ENCODE peak calls at places on chromosomes 7 and 10, in five cellular contexts. V is HepG2, Z is H1, X is sigmoid colon, H is suprapubic skin. B is an unnamed sample.

GRCh38 chr10:75770634-75771081 is 339.2 kb downstream of the LRMDA start:
- DNase-seq in V (no peak), Z (no peak), X (peak), H (peak), B (no peak)

GRCh38 chr7:155878674-155879073 is 66.4 kb upstream of the SHH start:
- DNase-seq in V (no peak), Z (no peak), X (peak), H (no peak), B (no peak)

GRCh38 chr10:124626759-124627380 is 117.3 kb downstream of the FAM53B start:
- DNase-seq in V (no peak), Z (no peak), X (no peak), H (no peak), B (peak)

GRCh38 chr10:91665842-91666241 is 33.0 kb upstream of the PPP1R3C start:
- DNase-seq in V (no peak), Z (no peak), X (no peak), H (no peak), B (no peak)

GRCh38 chr7:50970092-50970491 is 187.4 kb upstream of the GRB10 start:
- DNase-seq in V (no peak), Z (no peak), X (no peak), H (no peak), B (no peak)

GRCh38 chr10:132613566-132614348 is 76.2 kb downstream of the INPP5A start:
- DNase-seq in V (no peak), Z (no peak), X (peak), H (peak), B (no peak)

GRCh38 chr10:99544322-99544721 is 11.6 kb downstream of the NKX2-3 start:
- DNase-seq in V (no peak), Z (no peak), X (no peak), H (no peak), B (no peak)

GRCh38 chr10:72593963-72594362 is 31.9 kb downstream of the MICU1 start:
- DNase-seq in V (peak), Z (no peak), X (no peak), H (no peak), B (no peak)

GRCh38 chr7:33707427-33707826 is 197.9 kb upstream of the BMPER start:
- DNase-seq in V (no peak), Z (no peak), X (no peak), H (no peak), B (no peak)

GRCh38 chr7:130896051-130896881 is 162.3 kb upstream of the KLF14 start:
- DNase-seq in V (no peak), Z (no peak), X (no peak), H (no peak), B (no peak)

GRCh38 chr7:142539901-142540300 is 209.4 kb upstream of the PRSS1 start:
- DNase-seq in V (no peak), Z (no peak), X (no peak), H (no peak), B (no peak)

GRCh38 chr7:112744818-112745217 is 45.4 kb downstream of the TMEM168 start:
- DNase-seq in V (no peak), Z (no peak), X (no peak), H (no peak), B (no peak)

GRCh38 chr7:15236958-15237357 is 324.9 kb downstream of the AGMO start:
- DNase-seq in V (no peak), Z (no peak), X (no peak), H (no peak), B (no peak)

GRCh38 chr10:126397640-126398382 is 9.5 kb upstream of the ADAM12 start:
- DNase-seq in V (no peak), Z (no peak), X (no peak), H (no peak), B (no peak)

GRCh38 chr10:23172429-23172828 is 19.7 kb upstream of the PTF1A start:
- DNase-seq in V (no peak), Z (no peak), X (no peak), H (no peak), B (no peak)

GRCh38 chr7:33979300-33979806 is 74.0 kb downstream of the BMPER start:
- DNase-seq in V (no peak), Z (no peak), X (no peak), H (no peak), B (no peak)

GRCh38 chr7:87506243-87507180 is 31.0 kb upstream of the ABCB4 start:
- DNase-seq in V (peak), Z (no peak), X (no peak), H (no peak), B (no peak)

GRCh38 chr7:130865408-130866236 is 131.6 kb upstream of the KLF14 start:
- DNase-seq in V (no peak), Z (no peak), X (no peak), H (no peak), B (no peak)

GRCh38 chr7:156725074-156725473 is 84.5 kb downstream of the RNF32 start:
- DNase-seq in V (no peak), Z (no peak), X (no peak), H (no peak), B (no peak)

GRCh38 chr10:48800283-48800675 is 115.6 kb downstream of the WDFY4 start:
- DNase-seq in V (no peak), Z (no peak), X (no peak), H (no peak), B (no peak)

GRCh38 chr10:131047501-131047900 is 264.0 kb downstream of the TCERG1L start:
- DNase-seq in V (no peak), Z (no peak), X (no peak), H (no peak), B (no peak)

GRCh38 chr7:90701021-90701420 is 104.9 kb downstream of the CDK14 start:
- DNase-seq in V (no peak), Z (no peak), X (no peak), H (no peak), B (no peak)

GRCh38 chr7:137258552-137258951 is 85.0 kb downstream of the PTN start:
- DNase-seq in V (no peak), Z (no peak), X (no peak), H (no peak), B (no peak)

GRCh38 chr10:104683567-104683966 is 42.5 kb downstream of the SORCS3 start:
- DNase-seq in V (no peak), Z (no peak), X (no peak), H (no peak), B (no peak)

GRCh38 chr10:120969219-120969645 is 118.1 kb downstream of the WDR11 start:
- DNase-seq in V (no peak), Z (no peak), X (no peak), H (no peak), B (no peak)

GRCh38 chr10:132124201-132124920 is 58.6 kb downstream of the JAKMIP3 start:
- DNase-seq in V (no peak), Z (no peak), X (no peak), H (no peak), B (no peak)

GRCh38 chr10:79146611-79147130 is 77.9 kb downstream of the ZMIZ1 start:
- DNase-seq in V (no peak), Z (no peak), X (peak), H (peak), B (peak)

GRCh38 chr10:86953747-86954680 is 3.4 kb downstream of the MMRN2 start:
- DNase-seq in V (no peak), Z (peak), X (peak), H (peak), B (no peak)

GRCh38 chr10:79898597-79899325 is 50.1 kb downstream of the SFTPD start:
- DNase-seq in V (no peak), Z (no peak), X (no peak), H (no peak), B (no peak)

GRCh38 chr10:71743866-71744265 is 24.3 kb upstream of the C10orf105 start:
- DNase-seq in V (no peak), Z (no peak), X (no peak), H (no peak), B (no peak)

GRCh38 chr7:101020444-101020843 is 563 bp downstream of the MUC17 start:
- DNase-seq in V (no peak), Z (no peak), X (no peak), H (no peak), B (no peak)

GRCh38 chr7:44555350-44555749 is 14.2 kb upstream of the NPC1L1 start:
- DNase-seq in V (no peak), Z (no peak), X (no peak), H (no peak), B (no peak)

GRCh38 chr10:97325754-97326153 is 6.7 kb downstream of the FRAT1 start:
- DNase-seq in V (no peak), Z (no peak), X (no peak), H (no peak), B (no peak)

GRCh38 chr7:27181176-27181520 is 3.9 kb downstream of the HOXA11 start:
- DNase-seq in V (no peak), Z (no peak), X (peak), H (peak), B (peak)

GRCh38 chr7:82839555-82839954 is 323.1 kb downstream of the PCLO start:
- DNase-seq in V (no peak), Z (no peak), X (no peak), H (no peak), B (no peak)

GRCh38 chr7:27636326-27637006 is 26.2 kb downstream of the HIBADH start:
- DNase-seq in V (no peak), Z (no peak), X (no peak), H (no peak), B (no peak)

GRCh38 chr7:50416509-50417299 is 33.4 kb downstream of the FIGNL1 start:
- DNase-seq in V (no peak), Z (no peak), X (no peak), H (no peak), B (no peak)

GRCh38 chr10:27153855-27154198 is 357 bp downstream of the YME1L1 start:
- DNase-seq in V (peak), Z (no peak), X (no peak), H (no peak), B (no peak)

GRCh38 chr7:107353701-107354100 is 116.2 kb upstream of the GPR22 start:
- DNase-seq in V (no peak), Z (no peak), X (no peak), H (no peak), B (no peak)

GRCh38 chr10:14673189-14673947 is 101.3 kb downstream of the FAM107B start:
- DNase-seq in V (no peak), Z (no peak), X (no peak), H (no peak), B (no peak)

GRCh38 chr10:14671383-14671782 is 103.3 kb downstream of the FAM107B start:
- DNase-seq in V (no peak), Z (no peak), X (no peak), H (no peak), B (no peak)

GRCh38 chr10:14667748-14668147 is 106.9 kb downstream of the FAM107B start:
- DNase-seq in V (no peak), Z (no peak), X (no peak), H (no peak), B (no peak)

GRCh38 chr10:14669576-14669975 is 105.1 kb downstream of the FAM107B start:
- DNase-seq in V (no peak), Z (no peak), X (no peak), H (no peak), B (no peak)

GRCh38 chr10:14670551-14671240 is 104.0 kb downstream of the FAM107B start:
- DNase-seq in V (no peak), Z (no peak), X (peak), H (no peak), B (no peak)
- TF ChIP-seq EP300 in V (no peak), Z (no peak), X (no peak), H (no peak), B (no peak)

GRCh38 chr7:38245409-38245982 is 27.9 kb downstream of the TARP start:
- DNase-seq in V (no peak), Z (no peak), X (no peak), H (no peak), B (no peak)

GRCh38 chr7:38248069-38248567 is 25.3 kb downstream of the TARP start:
- DNase-seq in V (no peak), Z (no peak), X (no peak), H (no peak), B (no peak)

GRCh38 chr7:38242814-38243213 is 30.6 kb downstream of the TARP start:
- DNase-seq in V (no peak), Z (no peak), X (no peak), H (no peak), B (no peak)

GRCh38 chr7:38241071-38241470 is 32.4 kb downstream of the TARP start:
- DNase-seq in V (no peak), Z (no peak), X (no peak), H (no peak), B (no peak)

GRCh38 chr7:38244516-38244915 is 28.9 kb downstream of the TARP start:
- DNase-seq in V (no peak), Z (no peak), X (no peak), H (no peak), B (no peak)
- TF ChIP-seq CTCF in V (no peak), Z (no peak), X (no peak), H (no peak), B (no peak)

GRCh38 chr7:26170663-26171062 is 18.7 kb downstream of the NFE2L3 start:
- DNase-seq in V (no peak), Z (no peak), X (no peak), H (no peak), B (no peak)
- H3K27ac ChIP-seq in V (no peak), Z (no peak), X (no peak), H (no peak), B (no peak)

GRCh38 chr7:2736411-2736914 is 48.5 kb downstream of the AMZ1 start:
- DNase-seq in V (no peak), Z (no peak), X (peak), H (peak), B (no peak)

GRCh38 chr7:2735744-2736143 is 47.7 kb downstream of the AMZ1 start:
- DNase-seq in V (no peak), Z (no peak), X (peak), H (peak), B (no peak)

GRCh38 chr7:2734084-2734601 is 46.1 kb downstream of the AMZ1 start:
- DNase-seq in V (no peak), Z (no peak), X (peak), H (no peak), B (no peak)

GRCh38 chr7:2732959-2733584 is 45.1 kb downstream of the AMZ1 start:
- DNase-seq in V (no peak), Z (no peak), X (peak), H (no peak), B (peak)

GRCh38 chr7:2734761-2735571 is 47.0 kb downstream of the AMZ1 start:
- DNase-seq in V (no peak), Z (no peak), X (peak), H (peak), B (peak)
- TF ChIP-seq EP300 in V (no peak), Z (no peak), X (no peak), H (no peak), B (no peak)

GRCh38 chr7:57305192-57305748 is 144.7 kb upstream of the ZNF716 start:
- DNase-seq in V (no peak), Z (no peak), X (no peak), H (no peak), B (no peak)

DNA sequence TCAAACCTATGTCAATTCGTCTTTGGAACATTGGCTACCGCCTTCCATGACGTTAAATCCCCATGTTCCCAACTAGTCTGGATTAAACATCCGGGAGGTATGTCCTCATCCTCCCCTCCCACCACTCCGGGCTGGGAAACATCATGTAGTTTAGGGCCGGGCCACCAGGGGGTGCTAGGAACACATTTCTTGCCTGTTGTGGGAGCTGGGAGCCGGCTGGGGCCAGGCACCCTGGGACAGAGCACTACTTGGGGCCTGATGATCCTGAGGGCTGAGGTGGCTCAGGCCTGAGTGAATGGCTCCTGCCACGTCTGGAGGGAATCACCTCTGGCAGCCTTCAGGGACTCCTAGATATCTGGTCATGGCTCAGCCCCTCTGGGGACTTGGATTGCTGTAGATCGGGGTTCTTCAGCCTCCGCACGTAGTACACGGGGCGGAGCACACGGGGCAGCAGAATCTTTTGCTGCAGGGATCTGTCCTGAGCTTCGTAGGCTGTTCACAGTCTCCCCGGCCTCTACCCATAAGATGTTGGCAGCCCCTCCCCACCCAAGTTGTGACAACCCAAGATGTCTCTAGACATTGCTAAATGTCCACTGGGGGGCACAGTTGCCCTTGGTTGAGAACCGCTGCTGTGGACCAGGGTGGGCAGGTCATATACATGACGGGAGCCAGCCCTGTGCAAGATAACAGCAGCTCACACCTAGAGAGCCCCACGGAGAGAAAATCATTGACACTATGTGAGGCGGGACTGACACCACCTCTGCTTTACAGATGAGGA is 141.2 kb upstream of the ZNF716 start:
- DNase-seq in V (no peak), Z (no peak), X (no peak), H (no peak), B (no peak)
- TF ChIP-seq CTCF in V (no peak), Z (peak), X (no peak), H (no peak), B (no peak)

GRCh38 chr10:44240766-44241165 is 144.1 kb downstream of the CXCL12 start:
- DNase-seq in V (no peak), Z (no peak), X (no peak), H (no peak), B (no peak)

GRCh38 chr10:44242826-44243225 is 142.1 kb downstream of the CXCL12 start:
- DNase-seq in V (no peak), Z (no peak), X (no peak), H (no peak), B (no peak)

GRCh38 chr10:44244745-44245600 is 139.9 kb downstream of the CXCL12 start:
- DNase-seq in V (peak), Z (no peak), X (no peak), H (no peak), B (no peak)

GRCh38 chr10:44243851-44244502 is 140.9 kb downstream of the CXCL12 start:
- DNase-seq in V (no peak), Z (no peak), X (no peak), H (no peak), B (no peak)

GRCh38 chr10:44242091-44242490 is 142.8 kb downstream of the CXCL12 start:
- DNase-seq in V (no peak), Z (no peak), X (no peak), H (no peak), B (no peak)
- H3K27ac ChIP-seq in V (no peak), Z (no peak), X (no peak), H (no peak), B (no peak)

GRCh38 chr10:108836362-108836761 is 1086.9 kb downstream of the XPNPEP1 start:
- DNase-seq in V (no peak), Z (no peak), X (no peak), H (no peak), B (no peak)

DNA sequence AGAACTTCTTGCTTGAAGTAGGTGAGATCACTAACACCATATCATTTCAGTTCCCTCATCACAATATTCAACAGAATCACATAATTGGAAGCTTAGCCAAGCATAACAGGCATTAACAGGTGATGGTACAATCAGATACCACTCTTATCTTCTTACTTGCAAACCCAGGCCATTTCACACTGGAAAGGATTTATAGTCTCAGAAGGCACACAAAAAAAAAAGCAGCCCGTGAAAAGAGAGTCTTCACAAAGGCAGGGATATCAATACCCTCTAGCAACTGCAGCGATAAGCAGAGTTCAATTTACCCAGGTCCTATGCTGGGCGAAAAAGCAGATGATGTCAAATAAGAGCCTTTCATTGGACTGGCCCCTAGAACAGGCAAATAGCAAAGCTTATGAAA is 1082.4 kb downstream of the XPNPEP1 start:
- DNase-seq in V (no peak), Z (no peak), X (no peak), H (no peak), B (no peak)
- TF ChIP-seq EP300 in V (no peak), Z (no peak), X (no peak), H (no peak), B (no peak)